ENCODE peak calls at places on chromosomes 7 and 10, in ten cellular contexts. O, I, Y, S, E, P, A, D, T and V are unnamed samples.

GRCh38 chr10:129417164-129417563 is 49.9 kb upstream of the MGMT start:
- DNase-seq in O (no peak), I (no peak), Y (no peak), S (peak), E (no peak), P (no peak), A (no peak), D (no peak), T (no peak), V (peak)

GRCh38 chr10:99084161-99084560 is 151.5 kb downstream of the HPSE2 start:
- DNase-seq in O (no peak), I (no peak), Y (no peak), S (no peak), E (no peak), P (no peak), A (no peak), D (no peak), T (no peak), V (no peak)

GRCh38 chr10:70775679-70776454 is 9.3 kb downstream of the TBATA start:
- DNase-seq in O (no peak), I (no peak), Y (no peak), S (no peak), E (no peak), P (no peak), A (no peak), D (no peak), T (no peak), V (no peak)

GRCh38 chr7:149494738-149495368 is 2.8 kb downstream of the ZNF746 start:
- DNase-seq in O (no peak), I (peak), Y (no peak), S (no peak), E (no peak), P (peak), A (no peak), D (no peak), T (no peak), V (peak)

GRCh38 chr7:155337946-155338631 is 40.4 kb downstream of the INSIG1 start:
- DNase-seq in O (no peak), I (no peak), Y (no peak), S (no peak), E (no peak), P (no peak), A (no peak), D (no peak), T (no peak), V (no peak)

GRCh38 chr10:12949248-12949647 is 52.3 kb downstream of the CCDC3 start:
- DNase-seq in O (no peak), I (peak), Y (no peak), S (no peak), E (no peak), P (no peak), A (no peak), D (no peak), T (no peak), V (no peak)

GRCh38 chr10:7410306-7410799 is 481 bp downstream of the SFMBT2 start:
- DNase-seq in O (no peak), I (peak), Y (no peak), S (no peak), E (peak), P (no peak), A (no peak), D (peak), T (no peak), V (no peak)

GRCh38 chr10:34341473-34341872 is 473.6 kb downstream of the PARD3 start:
- DNase-seq in O (no peak), I (no peak), Y (no peak), S (no peak), E (no peak), P (peak), A (no peak), D (no peak), T (no peak), V (peak)

GRCh38 chr7:87435546-87435945 is 39.9 kb downstream of the ABCB4 start:
- DNase-seq in O (peak), I (no peak), Y (peak), S (no peak), E (no peak), P (no peak), A (no peak), D (no peak), T (no peak), V (no peak)

GRCh38 chr10:96608262-96608661 is 21.4 kb upstream of the TM9SF3 start:
- DNase-seq in O (no peak), I (no peak), Y (no peak), S (no peak), E (no peak), P (no peak), A (no peak), D (no peak), T (no peak), V (no peak)

GRCh38 chr7:74582447-74583039 is 75.0 kb upstream of the GTF2I start:
- DNase-seq in O (no peak), I (no peak), Y (no peak), S (no peak), E (no peak), P (no peak), A (no peak), D (no peak), T (no peak), V (no peak)

GRCh38 chr10:102781921-102782542 is 38.3 kb downstream of the WBP1L start:
- DNase-seq in O (no peak), I (no peak), Y (peak), S (no peak), E (no peak), P (peak), A (no peak), D (no peak), T (no peak), V (peak)